ENCODE peak calls at places on chromosomes 16 and 17, in ten cellular contexts. D is activated naive CD4-positive, alpha-beta T cell treated with anti-CD3 and anti-CD28 coated beads, Interleukin-2, amount 50 U/mL, for 72 hours; Q is GOT3; W is 8988T; A is tibial artery; N is GM20000; M is AG09309; O is effector memory CD8-positive, alpha-beta T cell; L is T-cell; U is COR-L47. Y is an unnamed sample.

GRCh38 chr17:82267575-82268379 is 5.7 kb downstream of the CSNK1D start:
- DNase-seq in O (no peak), M (peak; percentile 86), Q (peak; percentile 50), D (no peak), W (no peak), A (peak; percentile 96), U (no peak), N (no peak), L (peak; percentile 20), Y (peak; percentile 82)

GRCh38 chr17:76983075-76983411 is 114.8 kb downstream of the MGAT5B start:
- DNase-seq in M (no peak), O (no peak), W (no peak), L (no peak), U (no peak), Q (no peak), N (no peak), D (no peak), A (no peak), Y (no peak)

GRCh38 chr16:3771513-3771912 is 54.2 kb upstream of the TRAP1 start:
- DNase-seq in M (no peak), N (no peak), O (no peak), A (no peak), U (no peak), Q (no peak), L (no peak), W (no peak), D (no peak), Y (no peak)

GRCh38 chr16:12257926-12258561 is 281.5 kb downstream of the SNX29 start:
- DNase-seq in O (no peak), Q (no peak), W (no peak), N (no peak), U (peak; percentile 51), M (no peak), A (no peak), L (no peak), D (no peak), Y (no peak)

GRCh38 chr17:7830616-7831015 is 3.4 kb upstream of the KDM6B start:
- DNase-seq in M (no peak), L (no peak), N (no peak), W (no peak), O (no peak), U (no peak), D (no peak), Q (no peak), A (no peak), Y (no peak)

GRCh38 chr17:77409282-77410161 is 268.8 kb downstream of the SEC14L1 start:
- DNase-seq in U (no peak), M (no peak), A (peak; percentile 74), W (no peak), L (no peak), D (no peak), N (no peak), O (peak; percentile 58), Q (no peak), Y (no peak)

GRCh38 chr17:4594406-4595349 is 10.3 kb downstream of the SMTNL2 start:
- DNase-seq in N (peak; percentile 69), O (peak; percentile 11), U (no peak), D (peak; percentile 57), M (no peak), L (peak; percentile 34), A (no peak), Q (no peak), W (no peak), Y (no peak)

GRCh38 chr17:33667052-33667509 is 374.0 kb upstream of the ASIC2 start:
- DNase-seq in W (no peak), D (peak; percentile 9), O (no peak), N (no peak), U (no peak), L (no peak), Q (no peak), A (no peak), M (no peak), Y (no peak)

GRCh38 chr17:55336426-55336825 is 71.7 kb downstream of the HLF start:
- DNase-seq in W (no peak), A (no peak), Q (no peak), D (no peak), U (no peak), L (no peak), O (no peak), N (no peak), M (no peak), Y (no peak)

GRCh38 chr17:55555772-55556171 is 44.5 kb upstream of the SMIM36 start:
- DNase-seq in W (no peak), D (no peak), U (no peak), Q (no peak), A (no peak), O (no peak), L (no peak), N (no peak), M (no peak), Y (no peak)